ENCODE peak calls at places on chromosomes 13 and 19, in ten cellular contexts. A is IMR-90; O is cardiac fibroblast; S is stimulated activated naive CD8-positive, alpha-beta T cell treated with anti-CD3 and anti-CD28 coated beads, Interleukin-15, amount 100 ng/mL, for 72 hours; J is NCI-H524; Q is effector CD4-positive, alpha-beta T cell; C is small intestine; R is GM12891; T is WTC11; F is left cardiac atrium. V is an unnamed sample.

GRCh38 chr19:5091576-5092215 is 122.8 kb downstream of the KDM4B start:
- DNase-seq in J (no peak), F (no peak), O (no peak), Q (no peak), C (no peak), A (no peak), T (no peak), R (no peak), S (no peak), V (no peak)

GRCh38 chr13:69477451-69477850 is 630.2 kb upstream of the ATXN8OS start:
- DNase-seq in F (no peak), S (no peak), C (no peak), O (no peak), T (no peak), J (no peak), A (no peak), R (no peak), Q (no peak), V (no peak)

GRCh38 chr19:43420954-43421353 is 6.3 kb downstream of the TEX101 start:
- DNase-seq in Q (no peak), S (no peak), C (no peak), R (no peak), J (no peak), F (no peak), T (no peak), O (no peak), A (no peak), V (no peak)

GRCh38 chr19:14496849-14497346 is 971 bp upstream of the GIPC1 start:
- DNase-seq in T (no peak), R (no peak), C (no peak), O (no peak), A (no peak), J (no peak), F (no peak), Q (no peak), S (no peak), V (no peak)

GRCh38 chr19:15213715-15214381 is 13.1 kb upstream of the NOTCH3 start:
- DNase-seq in J (no peak), Q (no peak), S (no peak), C (no peak), O (peak), F (peak), A (no peak), T (peak), R (no peak), V (no peak)

GRCh38 chr19:42313096-42313839 is at the start of gene TMEM145:
- DNase-seq in J (peak), R (peak), Q (no peak), O (peak), A (peak), C (peak), T (peak), F (no peak), S (peak), V (peak)

GRCh38 chr19:33293255-33294057 is 8.9 kb downstream of the CEBPA start:
- DNase-seq in O (peak), T (no peak), R (no peak), J (no peak), S (no peak), C (peak), Q (no peak), A (peak), F (no peak), V (peak)

GRCh38 chr13:47437411-47437810 is 540.6 kb upstream of the HTR2A start:
- DNase-seq in S (no peak), Q (no peak), R (no peak), J (no peak), A (peak), F (no peak), C (no peak), T (no peak), O (peak), V (no peak)